ENCODE peak calls at places on chromosomes 2 and 18, in nine cellular contexts. P is upper lobe of right lung, I is breast epithelium, Z is sigmoid colon, F is heart right ventricle, C is left ventricle myocardium inferior, W is SK-N-SH, L is cardiac muscle cell, H is kidney. S is an unnamed sample. For H3K9me3, the result is how much of the 10 kb centered on the place peaks cover.

GRCh38 chr2:105388971-105389381 is 9.9 kb downstream of the FHL2 start:
- DNase-seq in P (no peak), I (no peak), Z (no peak), F (no peak), C (no peak), W (no peak), L (peak), H (no peak), S (no peak)

GRCh38 chr18:26854292-26854881 is 11.1 kb downstream of the AQP4 start:
- DNase-seq in P (no peak), I (no peak), Z (no peak), F (no peak), C (no peak), W (no peak), L (no peak), H (no peak), S (no peak)

GRCh38 chr2:191848771-191849726 is 2.2 kb upstream of the CAVIN2 start:
- DNase-seq in P (no peak), I (no peak), Z (no peak), F (no peak), C (no peak), W (no peak), L (no peak), H (no peak), S (no peak)

GRCh38 chr2:38719706-38720105 is 31.5 kb downstream of the SRSF7 start:
- DNase-seq in P (no peak), I (no peak), Z (no peak), F (no peak), C (no peak), W (no peak), L (no peak), H (no peak), S (no peak)

GRCh38 chr2:58959996-58960395 is 718.9 kb upstream of the FANCL start:
- DNase-seq in P (no peak), I (no peak), Z (no peak), F (no peak), C (no peak), W (peak), L (no peak), H (no peak), S (no peak)

GRCh38 chr2:176652300-176653182 is 383.3 kb downstream of the MTX2 start:
- DNase-seq in P (no peak), I (no peak), Z (no peak), F (no peak), C (no peak), W (peak), L (peak), H (no peak), S (no peak)

GRCh38 chr2:9394816-9395215 is 28.5 kb downstream of the ITGB1BP1 start:
- DNase-seq in P (peak), I (no peak), Z (peak), F (no peak), C (no peak), W (no peak), L (no peak), H (no peak), S (no peak)

GRCh38 chr2:16135913-16136310 is 195.6 kb downstream of the MYCN start:
- DNase-seq in P (no peak), I (no peak), Z (no peak), F (no peak), C (no peak), W (no peak), L (no peak), H (no peak), S (no peak)

GRCh38 chr2:46632349-46632748 is 153.0 kb downstream of the TMEM247 start:
- DNase-seq in P (no peak), I (no peak), Z (no peak), F (no peak), C (no peak), W (peak), L (peak), H (no peak), S (no peak)

GRCh38 chr2:11583840-11584529 is 50.1 kb downstream of the GREB1 start:
- DNase-seq in P (no peak), I (peak), Z (peak), F (peak), C (peak), W (peak), L (peak), H (peak), S (peak)

GRCh38 chr2:20596973-20597867 is 53.7 kb downstream of the HS1BP3 start:
- DNase-seq in P (peak), I (peak), Z (peak), F (peak), C (peak), W (no peak), L (peak), H (peak), S (no peak)

GRCh38 chr18:470661-471501 is 29.6 kb downstream of the COLEC12 start:
- DNase-seq in P (no peak), I (no peak), Z (no peak), F (no peak), C (no peak), W (no peak), L (peak), H (no peak), S (no peak)

GRCh38 chr2:44931177-44931795 is 10.2 kb upstream of the SIX3 start:
- DNase-seq in P (no peak), I (no peak), Z (no peak), F (no peak), C (no peak), W (no peak), L (no peak), H (no peak), S (no peak)

GRCh38 chr2:215392164-215392563 is 43.7 kb downstream of the FN1 start:
- DNase-seq in P (no peak), I (no peak), Z (no peak), F (no peak), C (no peak), W (no peak), L (no peak), H (no peak), S (no peak)

GRCh38 chr2:63497561-63497960 is 90.7 kb downstream of the WDPCP start:
- DNase-seq in P (no peak), I (no peak), Z (no peak), F (no peak), C (no peak), W (no peak), L (no peak), H (no peak), S (no peak)

GRCh38 chr2:221468288-221468687 is 103.8 kb downstream of the EPHA4 start:
- DNase-seq in P (no peak), I (no peak), Z (no peak), F (no peak), C (no peak), W (no peak), L (no peak), H (no peak), S (no peak)

GRCh38 chr18:55221577-55221976 is 262.3 kb upstream of the CCDC68 start:
- DNase-seq in P (no peak), I (no peak), Z (no peak), F (no peak), C (no peak), W (no peak), L (no peak), H (no peak), S (no peak)

GRCh38 chr2:173077506-173078177 is 2.0 kb downstream of the MAP3K20 start:
- DNase-seq in P (no peak), I (no peak), Z (no peak), F (no peak), C (no peak), W (no peak), L (peak), H (no peak), S (no peak)

GRCh38 chr2:95208101-95208500 is 780 bp downstream of the ZNF892 start:
- DNase-seq in P (no peak), I (no peak), Z (no peak), F (no peak), C (no peak), W (no peak), L (no peak), H (no peak), S (no peak)

GRCh38 chr18:36158261-36158867 is 28.7 kb downstream of the ELP2 start:
- DNase-seq in P (no peak), I (no peak), Z (no peak), F (no peak), C (no peak), W (no peak), L (peak), H (no peak), S (no peak)

GRCh38 chr2:40740419-40740818 is 288.5 kb upstream of the SLC8A1 start:
- DNase-seq in P (no peak), I (no peak), Z (no peak), F (no peak), C (no peak), W (no peak), L (peak), H (no peak), S (no peak)

GRCh38 chr18:49206717-49207116 is 253.7 kb downstream of the DYM start:
- DNase-seq in P (no peak), I (no peak), Z (no peak), F (no peak), C (no peak), W (peak), L (peak), H (no peak), S (no peak)

GRCh38 chr2:224155896-224156295 is 116.8 kb upstream of the SERPINE2 start:
- DNase-seq in P (no peak), I (no peak), Z (no peak), F (no peak), C (no peak), W (no peak), L (peak), H (no peak), S (no peak)

GRCh38 chr2:79122676-79123075 is 2.4 kb downstream of the REG1A start:
- DNase-seq in P (no peak), I (no peak), Z (no peak), F (no peak), C (no peak), W (no peak), L (no peak), H (no peak), S (no peak)

GRCh38 chr2:222915092-222915957 is 54.5 kb downstream of the ACSL3 start:
- DNase-seq in P (no peak), I (no peak), Z (no peak), F (no peak), C (no peak), W (no peak), L (peak), H (no peak), S (no peak)

GRCh38 chr18:13217466-13217961 is 1.0 kb upstream of the LDLRAD4 start:
- DNase-seq in P (peak), I (no peak), Z (peak), F (peak), C (peak), W (peak), L (peak), H (peak), S (peak)

GRCh38 chr2:46460991-46461715 is 18.2 kb upstream of the TMEM247 start:
- DNase-seq in P (peak), I (peak), Z (peak), F (peak), C (peak), W (peak), L (peak), H (peak), S (peak)

GRCh38 chr2:138324068-138324771 is 177.3 kb upstream of the SPOPL start:
- DNase-seq in P (no peak), I (no peak), Z (no peak), F (no peak), C (no peak), W (no peak), L (no peak), H (no peak), S (no peak)

GRCh38 chr2:191150121-191150450 is 708 bp downstream of the STAT4 start:
- DNase-seq in P (no peak), I (no peak), Z (no peak), F (no peak), C (no peak), W (no peak), L (peak), H (no peak), S (no peak)

GRCh38 chr2:1884933-1885580 is 140.7 kb upstream of the PXDN start:
- DNase-seq in P (no peak), I (no peak), Z (no peak), F (no peak), C (no peak), W (no peak), L (peak), H (no peak), S (no peak)

GRCh38 chr2:231988179-231988866 is 26.8 kb downstream of the DIS3L2 start:
- DNase-seq in P (no peak), I (no peak), Z (no peak), F (no peak), C (no peak), W (no peak), L (no peak), H (no peak), S (no peak)

GRCh38 chr2:205539603-205540002 is 142.7 kb upstream of the NRP2 start:
- DNase-seq in P (no peak), I (no peak), Z (no peak), F (no peak), C (no peak), W (no peak), L (no peak), H (no peak), S (no peak)

GRCh38 chr2:224101820-224102630 is 62.9 kb upstream of the SERPINE2 start:
- DNase-seq in P (no peak), I (no peak), Z (no peak), F (no peak), C (no peak), W (no peak), L (peak), H (no peak), S (no peak)

GRCh38 chr2:235143789-235144188 is 192.0 kb downstream of the SH3BP4 start:
- DNase-seq in P (no peak), I (no peak), Z (no peak), F (no peak), C (no peak), W (no peak), L (no peak), H (no peak), S (no peak)

GRCh38 chr18:44564922-44565321 is 115.8 kb upstream of the SETBP1 start:
- DNase-seq in P (no peak), I (peak), Z (no peak), F (no peak), C (no peak), W (no peak), L (peak), H (no peak), S (no peak)

GRCh38 chr18:66457245-66457644 is 146.6 kb downstream of the CDH19 start:
- DNase-seq in P (no peak), I (no peak), Z (no peak), F (no peak), C (no peak), W (no peak), L (no peak), H (no peak), S (no peak)

DNA sequence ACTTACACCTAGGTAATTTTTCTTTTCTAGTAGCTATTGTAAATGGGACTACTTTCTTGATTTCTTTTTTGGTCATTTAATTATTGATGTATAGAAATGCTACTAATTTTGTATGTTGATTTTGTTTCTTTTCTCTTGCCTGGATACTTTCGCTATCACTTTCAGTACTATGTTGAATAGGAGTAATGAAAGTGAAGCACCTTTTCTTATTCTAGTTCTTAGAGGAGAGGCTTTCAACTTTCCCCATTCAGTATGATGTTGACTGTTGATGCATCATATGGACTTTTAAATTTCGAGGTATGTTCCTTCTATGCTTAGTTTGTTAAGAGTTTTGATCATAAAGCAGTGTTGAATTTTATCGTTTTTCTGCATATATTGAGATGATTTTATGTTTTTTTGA is 142.5 kb downstream of the CDH19 start:
- DNase-seq in P (no peak), I (no peak), Z (no peak), F (no peak), C (no peak), W (no peak), L (no peak), H (no peak), S (no peak)
- H3K9me3 ChIP-seq in P (under half), I (under half), Z (under half), F (under half), C (under half), W (under half), L (under half), H (under half), S (under half)

GRCh38 chr18:77995593-77995992 is 745.9 kb downstream of the GALR1 start:
- DNase-seq in P (no peak), I (no peak), Z (no peak), F (no peak), C (no peak), W (no peak), L (no peak), H (no peak), S (no peak)

GRCh38 chr18:77992057-77992456 is 742.4 kb downstream of the GALR1 start:
- DNase-seq in P (no peak), I (no peak), Z (no peak), F (no peak), C (no peak), W (no peak), L (no peak), H (no peak), S (no peak)

GRCh38 chr18:77990131-77990530 is 740.5 kb downstream of the GALR1 start:
- DNase-seq in P (no peak), I (no peak), Z (no peak), F (no peak), C (no peak), W (no peak), L (no peak), H (no peak), S (no peak)

GRCh38 chr18:77993188-77993981 is 743.7 kb downstream of the GALR1 start:
- DNase-seq in P (no peak), I (no peak), Z (no peak), F (no peak), C (no peak), W (no peak), L (no peak), H (no peak), S (no peak)

GRCh38 chr18:77990901-77991300 is 741.3 kb downstream of the GALR1 start:
- DNase-seq in P (no peak), I (no peak), Z (no peak), F (no peak), C (no peak), W (no peak), L (no peak), H (no peak), S (no peak)
- H3K9me3 ChIP-seq in P (under half), I (under half), Z (under half), F (under half), C (under half), W (under half), L (under half), H (under half), S (under half)

GRCh38 chr2:229096667-229097066 is 174.4 kb downstream of the PID1 start:
- DNase-seq in P (no peak), I (no peak), Z (no peak), F (no peak), C (no peak), W (no peak), L (no peak), H (no peak), S (no peak)

GRCh38 chr2:229104026-229104425 is 167.1 kb downstream of the PID1 start:
- DNase-seq in P (no peak), I (no peak), Z (no peak), F (no peak), C (no peak), W (no peak), L (no peak), H (no peak), S (no peak)

DNA sequence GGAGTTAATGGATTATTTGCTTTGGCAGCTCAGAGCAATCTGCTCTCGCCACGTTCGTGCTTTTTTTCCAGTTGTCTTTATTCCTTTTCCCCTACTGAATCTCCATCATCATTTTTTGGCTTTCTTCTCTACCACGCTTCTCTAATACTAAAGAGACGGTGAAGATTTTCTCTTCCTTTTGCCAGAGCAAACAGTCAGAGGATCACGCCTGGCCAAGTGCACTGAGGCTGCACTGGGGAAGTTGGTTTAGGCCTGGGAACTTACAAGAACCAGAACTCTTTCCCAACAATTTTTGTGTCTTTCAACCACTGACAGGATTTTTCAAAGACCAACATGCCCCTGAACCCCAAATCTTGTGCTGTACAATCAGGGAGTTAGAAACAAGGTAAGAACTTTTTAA is 172.3 kb downstream of the PID1 start:
- DNase-seq in P (no peak), I (no peak), Z (no peak), F (no peak), C (no peak), W (no peak), L (no peak), H (no peak), S (no peak)
- H3K9me3 ChIP-seq in P (under half), I (under half), Z (under half), F (under half), C (under half), W (under half), L (under half), H (under half), S (under half)

GRCh38 chr18:78799382-78800089 is 180.1 kb upstream of the SALL3 start:
- DNase-seq in P (peak), I (no peak), Z (peak), F (no peak), C (no peak), W (no peak), L (no peak), H (no peak), S (no peak)
- H3K9me3 ChIP-seq in P (under half), I (under half), Z (under half), F (under half), C (under half), W (under half), L (under half), H (under half), S (under half)

GRCh38 chr2:118521960-118522359 is 325.5 kb downstream of the EN1 start:
- DNase-seq in P (no peak), I (no peak), Z (no peak), F (no peak), C (no peak), W (no peak), L (no peak), H (no peak), S (no peak)
- H3K9me3 ChIP-seq in P (under half), I (under half), Z (under half), F (under half), C (under half), W (under half), L (under half), H (under half), S (under half)